ENCODE peak calls at places on chromosomes 5 and 9, in seven cellular contexts. E is progenitor cell of endocrine pancreas; F is stimulated activated CD8-positive, alpha-beta memory T cell treated with anti-CD3 and anti-CD28 coated beads, Interleukin-12 subunit alpha, Interleukin-12 subunit beta, amount 100 ng/mL, for 1 hour; R is CD4-positive, alpha-beta T cell; K is fibroblast of mammary gland; X is left ventricle myocardium inferior; T is dermis blood vessel endothelial cell. O is an unnamed sample.

GRCh38 chr9:114588671-114589526 is 1.3 kb downstream of the ATP6V1G1 start:
- DNase-seq in E (no peak), F (no peak), R (no peak), K (peak), X (no peak), T (peak), O (no peak)

GRCh38 chr9:17799383-17799782 is 220.5 kb downstream of the SH3GL2 start:
- DNase-seq in E (no peak), F (no peak), R (no peak), K (peak), X (no peak), T (no peak), O (no peak)

GRCh38 chr5:7876867-7877266 is 7.9 kb downstream of the MTRR start:
- DNase-seq in E (no peak), F (no peak), R (no peak), K (peak), X (no peak), T (no peak), O (no peak)

GRCh38 chr9:7150153-7150890 is 392.5 kb downstream of the KDM4C start:
- DNase-seq in E (no peak), F (no peak), R (no peak), K (no peak), X (no peak), T (no peak), O (peak)

GRCh38 chr9:135963938-135964337 is 2.8 kb upstream of the UBAC1 start:
- DNase-seq in E (no peak), F (no peak), R (no peak), K (no peak), X (no peak), T (no peak), O (no peak)

GRCh38 chr5:3265936-3266335 is 329.7 kb upstream of the IRX1 start:
- DNase-seq in E (no peak), F (no peak), R (no peak), K (no peak), X (no peak), T (no peak), O (no peak)

GRCh38 chr9:79581794-79582193 is 10.0 kb downstream of the TLE4 start:
- DNase-seq in E (no peak), F (peak), R (no peak), K (peak), X (no peak), T (peak), O (no peak)

GRCh38 chr9:68804911-68805889 is 100.2 kb downstream of the PIP5K1B start:
- DNase-seq in E (no peak), F (no peak), R (no peak), K (no peak), X (peak), T (no peak), O (no peak)

GRCh38 chr9:99146574-99146973 is 41.7 kb downstream of the TGFBR1 start:
- DNase-seq in E (no peak), F (no peak), R (no peak), K (no peak), X (no peak), T (peak), O (no peak)

GRCh38 chr9:101229606-101230005 is 155.2 kb downstream of the BAAT start:
- DNase-seq in E (no peak), F (no peak), R (no peak), K (no peak), X (no peak), T (no peak), O (no peak)